ENCODE peak calls at places on chromosome 19, in six cellular contexts. M is progenitor cell of endocrine pancreas, B is D721Med, W is endothelial cell, U is DND-41, S is left lung. H is an unnamed sample.

GRCh38 chr19:1063909-1064660 is 2.9 kb upstream of the ARHGAP45 start:
- DNase-seq in W (no peak), B (no peak), S (no peak), U (no peak), M (no peak), H (no peak)

GRCh38 chr19:310781-311496 is 19.7 kb upstream of the PLPP2 start:
- DNase-seq in U (no peak), B (no peak), W (no peak), M (no peak), S (peak; percentile 68), H (no peak)

GRCh38 chr19:47623921-47624391 is 15.0 kb downstream of the BICRA start:
- DNase-seq in B (no peak), S (peak; percentile 35), M (no peak), W (no peak), U (no peak), H (no peak)

GRCh38 chr19:39677931-39678889 is 22.5 kb downstream of the LGALS16 start:
- DNase-seq in W (no peak), M (no peak), B (no peak), S (no peak), U (no peak), H (no peak)

GRCh38 chr19:17659996-17660395 is 28.2 kb downstream of the UNC13A start:
- DNase-seq in M (no peak), W (no peak), S (peak; percentile 49), B (no peak), U (no peak), H (no peak)

GRCh38 chr19:18514800-18515682 is 6.8 kb downstream of the ELL start:
- DNase-seq in B (no peak), U (no peak), W (no peak), S (peak; percentile 86), M (no peak), H (no peak)

GRCh38 chr19:7924651-7925170 is 1.2 kb downstream of the CTXN1 start:
- DNase-seq in S (peak; percentile 77), W (no peak), U (no peak), B (no peak), M (no peak), H (no peak)

GRCh38 chr19:53091413-53091812 is 11.8 kb downstream of the ZNF160 start:
- DNase-seq in S (no peak), B (no peak), W (no peak), M (no peak), U (no peak), H (no peak)

GRCh38 chr19:16062789-16063188 is 13.5 kb upstream of the TPM4 start:
- DNase-seq in M (peak; percentile 34), U (peak; percentile 79), B (no peak), S (no peak), W (peak; percentile 58), H (peak; percentile 76)

GRCh38 chr19:18128044-18128443 is 24.9 kb upstream of the PIK3R2 start:
- DNase-seq in M (no peak), U (no peak), S (no peak), B (no peak), W (no peak), H (peak; percentile 36)

GRCh38 chr19:16627194-16627927 is 643 bp downstream of the MED26 start:
- DNase-seq in W (peak; percentile 22), U (peak; percentile 46), M (no peak), S (no peak), B (no peak), H (peak; percentile 49)

GRCh38 chr19:29528946-29529645 is 3.3 kb downstream of the VSTM2B start:
- DNase-seq in W (peak; percentile 21), U (no peak), M (no peak), S (no peak), B (peak; percentile 62), H (no peak)

GRCh38 chr19:4304509-4305252 is at the start of gene FSD1:
- DNase-seq in M (peak; percentile 64), S (no peak), B (peak; percentile 99), W (peak; percentile 78), U (peak; percentile 67), H (peak; percentile 88)

GRCh38 chr19:16209266-16209665 is 11.6 kb downstream of the AP1M1 start:
- DNase-seq in B (no peak), S (no peak), U (no peak), M (no peak), W (no peak), H (no peak)

GRCh38 chr19:16342002-16342715 is 17.5 kb downstream of the KLF2 start:
- DNase-seq in S (no peak), B (no peak), U (no peak), W (no peak), M (no peak), H (peak; percentile 91)

GRCh38 chr19:738509-739128 is 12.3 kb upstream of the MISP start:
- DNase-seq in M (no peak), S (peak; percentile 76), U (no peak), W (no peak), B (no peak), H (no peak)

GRCh38 chr19:29491491-29491890 is 34.3 kb upstream of the VSTM2B start:
- DNase-seq in M (no peak), U (no peak), W (no peak), B (no peak), S (no peak), H (no peak)

GRCh38 chr19:33110201-33110910 is 21.6 kb upstream of the WDR88 start:
- DNase-seq in W (no peak), U (no peak), S (no peak), M (no peak), B (no peak), H (no peak)

GRCh38 chr19:17503240-17503639 is 8.2 kb upstream of the PGLS start:
- DNase-seq in S (no peak), B (no peak), W (no peak), M (no peak), U (no peak), H (no peak)

GRCh38 chr19:36140289-36141038 is 598 bp downstream of the CAPNS1 start:
- DNase-seq in B (peak; percentile 77), S (peak; percentile 69), W (peak; percentile 39), U (peak; percentile 74), M (no peak), H (peak; percentile 74)

GRCh38 chr19:14433454-14434156 is 499 bp downstream of the PKN1 start:
- DNase-seq in W (no peak), M (no peak), B (no peak), U (peak; percentile 48), S (peak; percentile 82), H (peak; percentile 66)

GRCh38 chr19:14023404-14024235 is 4.3 kb upstream of the RLN3 start:
- DNase-seq in B (no peak), S (peak; percentile 45), U (no peak), W (peak; percentile 66), M (peak; percentile 33), H (peak; percentile 30)

GRCh38 chr19:44575116-44575700 is 38.2 kb upstream of the IGSF23 start:
- DNase-seq in B (no peak), W (no peak), U (no peak), S (no peak), M (no peak), H (no peak)

GRCh38 chr19:19106061-19106551 is 32.2 kb downstream of the TMEM161A start:
- DNase-seq in M (no peak), W (peak; percentile 23), B (no peak), S (no peak), U (no peak), H (no peak)

GRCh38 chr19:58572818-58573657 is at the start of gene MZF1:
- DNase-seq in U (peak; percentile 100), S (peak; percentile 100), W (peak; percentile 98), B (no peak), M (peak; percentile 99), H (peak; percentile 100)

GRCh38 chr19:12828494-12828893 is 5.9 kb downstream of the RTBDN start:
- DNase-seq in B (no peak), W (peak; percentile 41), M (no peak), S (no peak), U (peak; percentile 85), H (peak; percentile 76)

DNA sequence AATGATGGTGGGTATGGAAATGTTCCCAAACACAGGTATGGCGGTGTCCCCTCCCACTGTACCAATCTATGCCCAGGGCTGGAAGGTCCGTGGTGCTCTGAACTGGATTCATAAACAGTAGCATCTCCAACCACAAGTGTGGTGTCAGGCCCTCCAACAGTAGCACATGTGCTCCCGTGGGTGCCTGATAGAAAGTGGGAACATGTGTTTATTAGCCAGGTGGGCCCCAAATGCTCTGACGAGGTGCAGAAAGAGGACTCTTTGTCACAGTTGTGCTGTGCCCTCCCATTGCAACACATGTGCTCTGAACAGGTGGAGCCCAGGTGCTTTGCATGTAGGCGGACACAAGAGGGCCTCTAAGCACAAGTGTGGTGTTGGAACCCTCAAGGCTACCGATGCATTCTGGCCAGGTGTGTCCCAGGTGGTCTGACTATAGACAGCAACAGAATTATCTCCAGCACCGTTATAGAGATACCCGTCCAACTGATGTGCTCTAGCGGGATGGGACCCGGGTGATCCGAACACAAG is 75.4 kb upstream of the ZNF30 start:
- DNase-seq in B (no peak), S (no peak), M (no peak), U (no peak), W (no peak), H (peak; percentile 15)
- TF ChIP-seq CTCF in B (no peak), S (no peak), M (peak; percentile 44), U (peak; percentile 7), W (no peak), H (no peak)

DNA sequence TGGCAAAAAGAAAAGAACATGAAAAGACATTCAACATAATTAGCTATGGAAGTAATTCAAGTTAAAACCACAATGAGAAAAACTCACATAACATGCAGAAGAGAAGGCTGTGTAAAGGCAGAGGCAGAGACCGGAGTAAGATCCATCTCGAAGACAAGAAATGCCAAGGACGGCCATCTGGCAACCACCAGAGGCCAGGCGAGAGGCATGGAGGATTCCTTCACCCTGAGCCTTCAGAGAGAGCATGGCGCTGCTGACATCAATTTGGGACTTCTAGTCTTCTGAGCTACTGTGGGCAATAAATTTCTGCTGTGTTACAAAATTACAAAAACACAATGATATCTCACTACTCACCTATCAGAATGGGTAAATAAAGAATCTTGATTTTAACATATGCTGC is 381.0 kb downstream of the TSHZ3 start:
- DNase-seq in W (no peak), B (no peak), U (no peak), S (no peak), M (no peak), H (no peak)
- TF ChIP-seq CTCF in W (no peak), B (peak; percentile 19), U (no peak), S (no peak), M (no peak), H (no peak)

GRCh38 chr19:6238256-6238642 is 41.5 kb downstream of the MLLT1 start:
- DNase-seq in W (no peak), U (no peak), B (no peak), M (no peak), S (no peak), H (peak; percentile 28)

GRCh38 chr19:6234527-6234926 is 45.2 kb downstream of the MLLT1 start:
- DNase-seq in U (no peak), M (no peak), B (no peak), S (no peak), W (no peak), H (no peak)

GRCh38 chr19:6235031-6235951 is 44.5 kb downstream of the MLLT1 start:
- DNase-seq in B (no peak), U (no peak), W (no peak), S (peak; percentile 53), M (no peak), H (no peak)

GRCh38 chr19:6238643-6239281 is 41.0 kb downstream of the MLLT1 start:
- DNase-seq in B (no peak), M (no peak), W (no peak), S (peak; percentile 70), U (no peak), H (no peak)

GRCh38 chr19:6236310-6237291 is 43.2 kb downstream of the MLLT1 start:
- DNase-seq in W (no peak), B (no peak), U (no peak), S (peak; percentile 90), M (no peak), H (no peak)
- TF ChIP-seq CTCF in W (no peak), B (no peak), U (no peak), S (no peak), M (no peak), H (no peak)

GRCh38 chr19:41691268-41691970 is 3.3 kb upstream of the CEACAM7 start:
- DNase-seq in U (no peak), W (peak; percentile 68), M (no peak), B (no peak), S (no peak), H (peak; percentile 45)
- TF ChIP-seq CTCF in U (peak; percentile 67), W (peak; percentile 65), M (peak; percentile 18), B (peak; percentile 52), S (peak; percentile 54), H (peak; percentile 64)